ENCODE peak calls at places on chromosomes 1 and 21, in five cellular contexts. C is body of pancreas; M is testis; G is CD8-positive, alpha-beta T cell; N is spleen. P is an unnamed sample.

GRCh38 chr1:20695503-20695902 is 22.3 kb downstream of the KIF17 start:
- DNase-seq in C (no peak), M (no peak), G (no peak), N (no peak), P (no peak)

GRCh38 chr1:212782422-212783154 is 9.0 kb downstream of the NSL1 start:
- DNase-seq in C (no peak), M (no peak), G (no peak), N (no peak), P (no peak)

GRCh38 chr1:208178091-208178529 is 66.1 kb downstream of the PLXNA2 start:
- DNase-seq in C (peak; percentile 68), M (no peak), G (no peak), N (no peak), P (no peak)

GRCh38 chr21:35371217-35371616 is 322.1 kb upstream of the RUNX1 start:
- DNase-seq in C (no peak), M (no peak), G (no peak), N (no peak), P (no peak)

GRCh38 chr1:9312183-9312582 is 19.5 kb downstream of the SPSB1 start:
- DNase-seq in C (no peak), M (no peak), G (no peak), N (no peak), P (no peak)

GRCh38 chr1:184299796-184300195 is 87.0 kb upstream of the C1orf21 start:
- DNase-seq in C (no peak), M (no peak), G (no peak), N (no peak), P (no peak)

GRCh38 chr1:70866522-70867256 is 180.9 kb downstream of the PTGER3 start:
- DNase-seq in C (peak; percentile 40), M (no peak), G (no peak), N (no peak), P (no peak)

GRCh38 chr1:101170506-101171050 is 66.2 kb upstream of the S1PR1 start:
- DNase-seq in C (no peak), M (no peak), G (no peak), N (no peak), P (no peak)

GRCh38 chr21:30044447-30045064 is 104.8 kb upstream of the GRIK1 start:
- DNase-seq in C (no peak), M (peak; percentile 19), G (no peak), N (no peak), P (no peak)

GRCh38 chr1:43317817-43318471 is 17.2 kb downstream of the TIE1 start:
- DNase-seq in C (no peak), M (no peak), G (no peak), N (peak; percentile 58), P (no peak)

GRCh38 chr1:167601442-167602380 is 28.3 kb upstream of the RCSD1 start:
- DNase-seq in C (peak; percentile 15), M (peak; percentile 40), G (peak; percentile 53), N (peak; percentile 89), P (peak; percentile 59)

GRCh38 chr1:247189981-247190798 is 18.4 kb upstream of the ZNF124 start:
- DNase-seq in C (no peak), M (no peak), G (no peak), N (no peak), P (no peak)

GRCh38 chr1:247193958-247194357 is 22.1 kb upstream of the ZNF124 start:
- DNase-seq in C (no peak), M (no peak), G (no peak), N (no peak), P (no peak)
- H3K9me3 ChIP-seq in C (no peaks in the 10 kb centered on the region), M (no peaks in the 10 kb centered on the region), G (peaks cover 29% of the 10 kb centered on the region), N (peaks cover 84% of the 10 kb centered on the region), P (peaks cover 55% of the 10 kb centered on the region)

DNA sequence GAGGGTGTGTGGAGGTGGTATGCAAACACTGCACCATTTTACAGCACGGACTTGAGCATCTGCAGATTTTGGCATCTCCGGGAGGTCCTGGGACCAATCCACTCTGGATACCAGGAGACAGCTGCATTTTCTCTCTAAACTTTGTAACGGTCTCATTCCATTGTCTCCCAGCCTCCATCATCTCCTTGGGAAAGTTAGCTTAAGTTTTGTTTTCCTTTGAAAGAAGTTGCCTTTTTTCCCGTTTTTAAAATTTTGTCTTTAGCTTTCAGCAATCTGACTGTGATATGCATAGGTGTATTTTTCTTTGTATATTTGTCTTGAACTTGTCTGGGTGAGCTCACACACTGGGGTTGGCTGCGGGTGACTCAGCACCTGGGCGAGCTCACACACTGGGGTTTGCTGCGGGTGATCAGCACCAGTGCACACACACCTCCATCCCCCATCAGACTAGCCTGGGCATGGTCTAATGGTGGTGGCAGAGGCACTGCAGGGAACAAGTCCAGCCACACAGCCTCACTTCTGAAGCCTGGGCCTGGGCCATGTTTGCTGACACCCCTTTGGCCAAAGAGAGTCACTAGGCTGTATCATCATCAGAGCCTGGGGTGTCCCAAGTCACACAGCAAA is 32.1 kb upstream of the COL18A1 start:
- DNase-seq in C (no peak), M (no peak), G (no peak), N (no peak), P (no peak)
- H3K4me3 ChIP-seq in C (no peak overlapping the region), M (no peak overlapping the region), G (no peak overlapping the region), N (no peak overlapping the region), P (no peak overlapping the region)

GRCh38 chr21:36803051-36803709 is 104.3 kb downstream of the SIM2 start:
- DNase-seq in C (no peak), M (no peak), G (no peak), N (no peak), P (no peak)

GRCh38 chr21:36804867-36805611 is 106.1 kb downstream of the SIM2 start:
- DNase-seq in C (no peak), M (no peak), G (no peak), N (no peak), P (no peak)

GRCh38 chr21:36800734-36801133 is 101.8 kb downstream of the SIM2 start:
- DNase-seq in C (no peak), M (no peak), G (no peak), N (no peak), P (no peak)

GRCh38 chr21:36806103-36806502 is 107.2 kb downstream of the SIM2 start:
- DNase-seq in C (no peak), M (no peak), G (no peak), N (no peak), P (no peak)

DNA sequence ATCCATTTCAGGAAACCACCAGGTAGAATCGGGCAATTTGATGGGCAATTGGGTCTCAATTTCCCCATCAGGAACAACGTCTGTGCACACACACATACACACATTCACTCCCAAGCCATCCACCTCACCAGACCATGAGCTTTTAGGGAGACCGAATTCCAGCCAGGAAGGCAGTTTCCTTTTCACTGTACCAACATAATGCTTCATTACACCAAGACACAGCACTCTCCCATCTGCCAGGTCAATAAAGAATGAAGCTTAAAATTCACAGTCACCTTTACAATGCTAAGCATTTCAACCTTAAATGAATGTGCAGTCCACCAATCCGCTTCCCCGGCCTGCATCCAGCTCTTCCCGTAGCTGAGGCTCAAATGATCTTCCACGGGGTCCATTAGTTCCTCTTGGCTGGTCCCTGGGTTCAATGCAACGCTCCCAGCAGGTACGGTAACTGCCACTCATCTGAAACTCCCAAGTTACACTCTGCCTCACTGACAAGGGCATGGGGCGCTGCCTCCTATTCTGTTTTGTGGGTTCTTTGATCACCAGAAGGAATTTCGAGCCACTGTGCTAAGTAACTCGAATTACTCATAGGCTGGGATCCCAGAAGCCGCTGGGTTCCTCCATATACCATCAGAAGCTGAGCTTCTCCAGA is 105.0 kb downstream of the SIM2 start:
- DNase-seq in C (no peak), M (no peak), G (no peak), N (no peak), P (no peak)
- TF ChIP-seq CTCF in C (no peak), M (no peak), G (no peak), N (no peak), P (no peak)

DNA sequence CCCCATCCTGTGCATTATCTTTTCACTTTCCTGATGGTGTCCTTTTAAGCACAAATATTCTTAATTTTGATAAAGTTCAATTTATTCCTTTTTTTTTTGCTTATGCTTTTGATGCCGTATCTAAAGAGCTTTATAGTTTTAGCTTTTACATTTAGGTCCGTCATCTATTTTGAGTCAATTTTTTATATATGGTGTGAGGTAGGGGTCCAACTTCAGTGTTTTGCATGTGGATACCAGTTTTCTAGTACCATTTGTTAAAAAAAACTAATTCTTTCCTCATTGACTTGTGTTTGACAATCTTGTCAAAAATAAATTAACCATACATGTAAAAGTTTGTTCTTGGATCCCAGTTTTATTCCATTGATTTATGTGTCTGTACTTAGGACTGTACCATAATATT is 4.9 kb downstream of the MTF2 start:
- DNase-seq in C (no peak), M (no peak), G (no peak), N (no peak), P (no peak)
- H3K9me3 ChIP-seq in C (no peaks in the 10 kb centered on the region), M (no peaks in the 10 kb centered on the region), G (no peaks in the 10 kb centered on the region), N (peaks cover 8% of the 10 kb centered on the region), P (no peaks in the 10 kb centered on the region)

GRCh38 chr1:76759950-76760349 is 107.3 kb upstream of the ST6GALNAC5 start:
- DNase-seq in C (peak; percentile 16), M (no peak), G (no peak), N (no peak), P (no peak)

GRCh38 chr1:76759171-76759860 is 108.0 kb upstream of the ST6GALNAC5 start:
- DNase-seq in C (no peak), M (no peak), G (no peak), N (no peak), P (no peak)

GRCh38 chr1:76763678-76764077 is 103.6 kb upstream of the ST6GALNAC5 start:
- DNase-seq in C (no peak), M (no peak), G (no peak), N (no peak), P (no peak)

GRCh38 chr1:76766381-76766780 is 100.9 kb upstream of the ST6GALNAC5 start:
- DNase-seq in C (no peak), M (no peak), G (no peak), N (no peak), P (no peak)

DNA sequence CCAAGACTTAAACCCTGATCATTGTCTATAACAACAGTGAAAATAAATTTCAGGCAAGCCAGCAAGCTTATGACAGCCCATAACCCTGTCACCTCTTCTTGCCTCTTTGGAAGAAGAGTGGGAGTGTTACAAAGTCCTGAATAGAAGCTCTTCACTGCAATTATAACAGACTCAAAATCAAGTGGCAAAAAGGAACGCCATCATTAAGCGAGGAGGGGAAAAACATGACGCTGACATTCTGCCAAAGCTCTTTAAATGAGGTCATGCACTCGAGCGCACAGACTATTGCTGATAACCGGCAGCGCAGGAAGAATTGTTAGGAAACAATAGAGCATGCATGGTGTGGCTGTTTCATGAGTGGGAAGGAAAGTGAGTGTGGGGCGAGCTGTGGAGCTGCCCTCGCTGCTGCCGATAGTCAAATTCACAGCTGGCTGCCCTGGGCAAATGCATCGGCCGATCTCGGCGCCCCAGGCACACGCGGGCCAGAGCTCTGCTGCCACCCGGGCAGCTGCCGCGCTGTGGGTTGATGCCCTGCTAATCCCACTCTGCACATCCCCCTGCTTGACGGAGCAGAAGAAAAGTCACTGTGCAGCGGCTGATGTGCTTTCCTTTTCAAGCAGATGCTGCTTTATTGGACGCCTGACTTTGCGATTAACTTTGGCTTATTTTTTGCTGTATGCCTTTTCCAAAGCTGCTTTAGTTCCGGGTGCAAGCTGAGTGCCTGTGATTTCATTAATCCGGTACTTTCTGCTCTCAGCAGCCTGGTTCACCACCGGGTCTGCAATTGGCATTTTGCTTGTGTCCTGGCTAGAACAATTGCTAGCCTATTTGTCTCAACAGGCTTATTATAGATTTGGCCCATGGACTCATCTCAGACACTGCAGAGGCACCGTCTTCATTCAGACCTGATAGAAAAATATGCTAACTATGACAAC is 102.4 kb upstream of the ST6GALNAC5 start:
- DNase-seq in C (no peak), M (peak; percentile 32), G (no peak), N (no peak), P (peak; percentile 20)
- H3K4me3 ChIP-seq in C (no peak overlapping the region), M (peak overlapping the region; percentile 29), G (no peak overlapping the region), N (no peak overlapping the region), P (no peak overlapping the region)